ENCODE peak calls at places on chromosome 11, in six cellular contexts. T, A, K, H, L and I are unnamed samples.

GRCh38 chr11:6928916-6929315 is 2.7 kb downstream of the ZNF215 start:
- DNase-seq in K (no peak), T (no peak), H (no peak), L (no peak), A (no peak), I (no peak)

GRCh38 chr11:66211100-66211499 is 57.3 kb upstream of the RAB1B start:
- DNase-seq in A (no peak), K (no peak), T (no peak), H (no peak), L (no peak), I (no peak)

GRCh38 chr11:73283316-73284035 is 11.3 kb downstream of the P2RY6 start:
- DNase-seq in H (no peak), A (no peak), K (no peak), T (no peak), L (no peak), I (no peak)

GRCh38 chr11:130677486-130678153 is 229.2 kb downstream of the ADAMTS15 start:
- DNase-seq in T (peak), K (no peak), H (no peak), L (peak), A (no peak), I (no peak)

GRCh38 chr11:75140269-75141138 is 10.4 kb upstream of the SLCO2B1 start:
- DNase-seq in L (peak), K (no peak), H (peak), T (peak), A (no peak), I (peak)

GRCh38 chr11:59173080-59173963 is 1.4 kb downstream of the DTX4 start:
- DNase-seq in L (peak), K (no peak), A (no peak), H (no peak), T (peak), I (no peak)

GRCh38 chr11:131985769-131986393 is 615.5 kb downstream of the NTM start:
- DNase-seq in K (no peak), H (no peak), T (no peak), L (no peak), A (no peak), I (no peak)

GRCh38 chr11:57277845-57278720 is 41.0 kb upstream of the APLNR start:
- DNase-seq in H (peak), K (no peak), A (peak), L (peak), T (peak), I (peak)

GRCh38 chr11:32610926-32611325 is 27.3 kb downstream of the EIF3M start:
- DNase-seq in T (peak), L (no peak), K (no peak), H (no peak), A (no peak), I (no peak)

GRCh38 chr11:40285520-40285919 is 1173.9 kb downstream of the LRRC4C start:
- DNase-seq in L (no peak), T (no peak), K (no peak), A (no peak), H (no peak), I (no peak)

GRCh38 chr11:82873919-82874333 is 26.3 kb downstream of the PRCP start:
- DNase-seq in K (no peak), L (no peak), T (no peak), H (no peak), A (no peak), I (no peak)

GRCh38 chr11:108483163-108483562 is 15.0 kb downstream of the POGLUT3 start:
- DNase-seq in L (peak), H (no peak), K (no peak), A (no peak), T (peak), I (no peak)

GRCh38 chr11:108601150-108601549 is 7.6 kb upstream of the EXPH5 start:
- DNase-seq in L (peak), T (peak), K (no peak), H (no peak), A (no peak), I (no peak)